ENCODE peak calls at places on chromosomes 7 and 10, in six cellular contexts. D is CD8-positive, alpha-beta memory T cell; L is HCT116; X is HCEC 1CT; F is AG09319; N is hepatocyte. P is an unnamed sample.

GRCh38 chr10:59243611-59244195 is 67.3 kb downstream of the PHYHIPL start:
- DNase-seq in D (no peak), L (no peak), X (no peak), F (no peak), N (no peak), P (no peak)

GRCh38 chr7:54712777-54713176 is 46.2 kb downstream of the SEC61G start:
- DNase-seq in D (no peak), L (no peak), X (no peak), F (no peak), N (no peak), P (no peak)

GRCh38 chr10:71268247-71268691 is 50.8 kb upstream of the SLC29A3 start:
- DNase-seq in D (no peak), L (no peak), X (peak), F (no peak), N (peak), P (peak)

GRCh38 chr10:29555091-29555745 is 79.6 kb downstream of the SVIL start:
- DNase-seq in D (no peak), L (no peak), X (no peak), F (no peak), N (no peak), P (peak)

GRCh38 chr7:73328696-73329095 is 735 bp downstream of the FKBP6 start:
- DNase-seq in D (no peak), L (no peak), X (no peak), F (no peak), N (no peak), P (no peak)

GRCh38 chr10:121158988-121159579 is 307.9 kb downstream of the WDR11 start:
- DNase-seq in D (no peak), L (peak), X (no peak), F (no peak), N (peak), P (no peak)

GRCh38 chr10:101134299-101135127 is 3.4 kb downstream of the TLX1 start:
- DNase-seq in D (no peak), L (no peak), X (no peak), F (no peak), N (no peak), P (no peak)

GRCh38 chr10:72425133-72425532 is 70.4 kb upstream of the DNAJB12 start:
- DNase-seq in D (no peak), L (no peak), X (no peak), F (no peak), N (peak), P (no peak)

GRCh38 chr7:147406521-147407115 is 1183.9 kb upstream of the C7orf33 start:
- DNase-seq in D (no peak), L (no peak), X (peak), F (no peak), N (no peak), P (peak)

GRCh38 chr10:97311106-97311615 is 7.9 kb upstream of the FRAT1 start:
- DNase-seq in D (no peak), L (no peak), X (no peak), F (no peak), N (no peak), P (no peak)

GRCh38 chr10:33812586-33812985 is 478.1 kb upstream of the NRP1 start:
- DNase-seq in D (no peak), L (no peak), X (no peak), F (no peak), N (no peak), P (no peak)

GRCh38 chr10:89523274-89523673 is 12.1 kb downstream of the SLC16A12 start:
- DNase-seq in D (no peak), L (no peak), X (no peak), F (no peak), N (no peak), P (no peak)

GRCh38 chr7:138029126-138029525 is 27.2 kb upstream of the CREB3L2 start:
- DNase-seq in D (no peak), L (no peak), X (no peak), F (no peak), N (no peak), P (no peak)

GRCh38 chr10:88642991-88643390 is 21.3 kb upstream of the LIPF start:
- DNase-seq in D (no peak), L (no peak), X (peak), F (no peak), N (no peak), P (peak)

GRCh38 chr10:43121444-43121843 is 16.8 kb upstream of the CSGALNACT2 start:
- DNase-seq in D (no peak), L (no peak), X (no peak), F (no peak), N (no peak), P (no peak)

GRCh38 chr7:148914208-148914777 is 30.2 kb upstream of the EZH2 start:
- DNase-seq in D (no peak), L (peak), X (peak), F (no peak), N (peak), P (peak)

GRCh38 chr10:14003517-14003916 is 327.2 kb downstream of the FRMD4A start:
- DNase-seq in D (peak), L (no peak), X (no peak), F (no peak), N (no peak), P (no peak)

GRCh38 chr7:27686315-27686714 is 23.6 kb upstream of the HIBADH start:
- DNase-seq in D (no peak), L (no peak), X (peak), F (no peak), N (no peak), P (peak)

GRCh38 chr7:87570178-87570577 is 30.5 kb downstream of the ABCB1 start:
- DNase-seq in D (no peak), L (peak), X (peak), F (peak), N (no peak), P (peak)

GRCh38 chr10:32055478-32056135 is 618 bp downstream of the KIF5B start:
- DNase-seq in D (no peak), L (no peak), X (peak), F (no peak), N (peak), P (peak)

GRCh38 chr10:84310470-84310869 is 17.9 kb upstream of the CCSER2 start:
- DNase-seq in D (no peak), L (no peak), X (peak), F (no peak), N (no peak), P (peak)

GRCh38 chr7:36191292-36191920 is 38.4 kb downstream of the EEPD1 start:
- DNase-seq in D (no peak), L (no peak), X (peak), F (no peak), N (no peak), P (peak)

GRCh38 chr7:108488902-108489538 is 32.8 kb upstream of the NRCAM start:
- DNase-seq in D (no peak), L (no peak), X (no peak), F (no peak), N (no peak), P (no peak)

GRCh38 chr10:125985557-125986246 is 89.3 kb downstream of the FANK1 start:
- DNase-seq in D (no peak), L (no peak), X (no peak), F (no peak), N (no peak), P (no peak)

GRCh38 chr7:7190142-7190541 is 7.8 kb downstream of the C1GALT1 start:
- DNase-seq in D (no peak), L (no peak), X (no peak), F (no peak), N (peak), P (peak)

GRCh38 chr10:43348511-43349312 is 22.7 kb upstream of the FXYD4 start:
- DNase-seq in D (peak), L (peak), X (peak), F (peak), N (peak), P (peak)

GRCh38 chr7:4345004-4345403 is 337.1 kb upstream of the FOXK1 start:
- DNase-seq in D (no peak), L (no peak), X (no peak), F (no peak), N (no peak), P (no peak)

GRCh38 chr7:84744388-84744787 is 442.5 kb downstream of the SEMA3D start:
- DNase-seq in D (no peak), L (no peak), X (no peak), F (no peak), N (no peak), P (no peak)

GRCh38 chr10:79111427-79111826 is 42.7 kb downstream of the ZMIZ1 start:
- DNase-seq in D (no peak), L (no peak), X (peak), F (no peak), N (peak), P (peak)

GRCh38 chr10:18675069-18675801 is 16.0 kb downstream of the ARL5B start:
- DNase-seq in D (no peak), L (no peak), X (no peak), F (no peak), N (no peak), P (no peak)

GRCh38 chr7:114086906-114087651 is 168.3 kb upstream of the PPP1R3A start:
- DNase-seq in D (no peak), L (no peak), X (peak), F (no peak), N (peak), P (peak)

GRCh38 chr7:23955145-23955544 is 245.1 kb downstream of the STK31 start:
- DNase-seq in D (no peak), L (no peak), X (peak), F (no peak), N (no peak), P (peak)

GRCh38 chr10:33612551-33612950 is 278.1 kb upstream of the NRP1 start:
- DNase-seq in D (no peak), L (no peak), X (peak), F (peak), N (peak), P (peak)